ENCODE peak calls at places on chromosome 12, in six cellular contexts. H, A, C, Z, Y and N are unnamed samples.
A peak's percentile ranks its signal among the peaks of the same experiment; 100 is the strongest.

GRCh38 chr12:53174881-53175491 is 5.5 kb upstream of the ZNF740 start:
- ATAC-seq in C (no peak), A (peak; percentile 63), H (no peak), Y (peak; percentile 23), Z (peak; percentile 31), N (no peak)

GRCh38 chr12:115860619-115861018 is 416.9 kb downstream of the MED13L start:
- ATAC-seq in A (no peak), C (no peak), Y (no peak), H (no peak), Z (no peak), N (no peak)

GRCh38 chr12:98464155-98464554 is 51.2 kb upstream of the TMPO start:
- ATAC-seq in H (no peak), C (peak; percentile 21), Y (peak; percentile 22), Z (no peak), A (no peak), N (no peak)

GRCh38 chr12:7628401-7628961 is 37.2 kb downstream of the APOBEC1 start:
- ATAC-seq in C (no peak), Y (no peak), Z (no peak), A (no peak), H (no peak), N (peak; percentile 72)

GRCh38 chr12:73632191-73632590 is 905.4 kb upstream of the ATXN7L3B start:
- ATAC-seq in A (no peak), H (no peak), Z (no peak), Y (no peak), C (no peak), N (no peak)

GRCh38 chr12:43407816-43408645 is 144.0 kb downstream of the ADAMTS20 start:
- ATAC-seq in Z (no peak), C (no peak), A (peak; percentile 81), H (no peak), Y (no peak), N (no peak)

GRCh38 chr12:56286044-56286830 is 13.9 kb downstream of the CS start:
- ATAC-seq in Z (no peak), C (no peak), Y (peak; percentile 33), A (no peak), H (no peak), N (no peak)

GRCh38 chr12:1252758-1253157 is 261.7 kb downstream of the ERC1 start:
- ATAC-seq in A (no peak), H (no peak), Z (no peak), C (no peak), Y (no peak), N (no peak)

GRCh38 chr12:122981036-122981471 is 573 bp downstream of the ARL6IP4 start:
- ATAC-seq in H (peak; percentile 39), Y (no peak), C (no peak), A (peak; percentile 8), Z (peak; percentile 13), N (no peak)